ENCODE peak calls at places on chromosomes 11 and 22, in five cellular contexts. One of them, this sample, is unnamed.

GRCh38 chr11:58043379-58043778 is 12.6 kb downstream of the OR6Q1 start:
- DNase-seq in fibroblast of the aortic adventitia: no peak
- DNase-seq in mammary epithelial cell: no peak
- DNase-seq in omental fat pad: no peak
- DNase-seq in GM12878: no peak
- DNase-seq in this sample: no peak

GRCh38 chr11:73201249-73201648 is 16.8 kb upstream of the P2RY2 start:
- DNase-seq in mammary epithelial cell: no peak
- DNase-seq in fibroblast of the aortic adventitia: peak; percentile 65
- DNase-seq in GM12878: no peak
- DNase-seq in omental fat pad: no peak
- DNase-seq in this sample: peak; percentile 9

GRCh38 chr11:128724891-128725611 is 31.2 kb downstream of the FLI1 start:
- DNase-seq in fibroblast of the aortic adventitia: no peak
- DNase-seq in GM12878: no peak
- DNase-seq in omental fat pad: no peak
- DNase-seq in mammary epithelial cell: no peak
- DNase-seq in this sample: no peak

GRCh38 chr11:68312117-68312779 is at the start of gene LRP5:
- DNase-seq in GM12878: no peak
- DNase-seq in mammary epithelial cell: no peak
- DNase-seq in omental fat pad: no peak
- DNase-seq in fibroblast of the aortic adventitia: no peak
- DNase-seq in this sample: peak; percentile 46

GRCh38 chr11:123653405-123653996 is 923 bp downstream of the SCN3B start:
- DNase-seq in fibroblast of the aortic adventitia: no peak
- DNase-seq in mammary epithelial cell: no peak
- DNase-seq in GM12878: no peak
- DNase-seq in omental fat pad: no peak
- DNase-seq in this sample: peak; percentile 59

GRCh38 chr11:117219001-117219400 is 12.9 kb downstream of the PCSK7 start:
- DNase-seq in fibroblast of the aortic adventitia: no peak
- DNase-seq in GM12878: no peak
- DNase-seq in mammary epithelial cell: no peak
- DNase-seq in omental fat pad: peak; percentile 21
- DNase-seq in this sample: no peak

GRCh38 chr11:6648505-6648904 is 7.1 kb downstream of the DCHS1 start:
- DNase-seq in GM12878: no peak
- DNase-seq in omental fat pad: no peak
- DNase-seq in mammary epithelial cell: no peak
- DNase-seq in fibroblast of the aortic adventitia: no peak
- DNase-seq in this sample: no peak

GRCh38 chr11:113311536-113311935 is 2.8 kb upstream of the TTC12 start:
- DNase-seq in omental fat pad: no peak
- DNase-seq in GM12878: no peak
- DNase-seq in fibroblast of the aortic adventitia: no peak
- DNase-seq in mammary epithelial cell: no peak
- DNase-seq in this sample: no peak

GRCh38 chr11:35144103-35144741 is 5.3 kb downstream of the CD44 start:
- DNase-seq in fibroblast of the aortic adventitia: peak; percentile 81
- DNase-seq in omental fat pad: no peak
- DNase-seq in mammary epithelial cell: peak; percentile 87
- DNase-seq in GM12878: peak; percentile 85
- DNase-seq in this sample: no peak

GRCh38 chr11:34204396-34205279 is 99.2 kb downstream of the NAT10 start:
- DNase-seq in omental fat pad: no peak
- DNase-seq in mammary epithelial cell: peak; percentile 97
- DNase-seq in fibroblast of the aortic adventitia: no peak
- DNase-seq in GM12878: no peak
- DNase-seq in this sample: no peak

GRCh38 chr11:1204381-1205101 is 18.3 kb upstream of the MUC5B start:
- DNase-seq in fibroblast of the aortic adventitia: no peak
- DNase-seq in mammary epithelial cell: no peak
- DNase-seq in GM12878: no peak
- DNase-seq in omental fat pad: no peak
- DNase-seq in this sample: peak; percentile 7

GRCh38 chr11:10751581-10751940 is 515 bp downstream of the CTR9 start:
- DNase-seq in omental fat pad: no peak
- DNase-seq in GM12878: no peak
- DNase-seq in mammary epithelial cell: peak; percentile 14
- DNase-seq in fibroblast of the aortic adventitia: no peak
- DNase-seq in this sample: no peak

GRCh38 chr11:67262731-67263675 is 3.3 kb upstream of the GRK2 start:
- DNase-seq in fibroblast of the aortic adventitia: peak; percentile 87
- DNase-seq in omental fat pad: peak; percentile 49
- DNase-seq in mammary epithelial cell: peak; percentile 81
- DNase-seq in GM12878: no peak
- DNase-seq in this sample: peak; percentile 88

DNA sequence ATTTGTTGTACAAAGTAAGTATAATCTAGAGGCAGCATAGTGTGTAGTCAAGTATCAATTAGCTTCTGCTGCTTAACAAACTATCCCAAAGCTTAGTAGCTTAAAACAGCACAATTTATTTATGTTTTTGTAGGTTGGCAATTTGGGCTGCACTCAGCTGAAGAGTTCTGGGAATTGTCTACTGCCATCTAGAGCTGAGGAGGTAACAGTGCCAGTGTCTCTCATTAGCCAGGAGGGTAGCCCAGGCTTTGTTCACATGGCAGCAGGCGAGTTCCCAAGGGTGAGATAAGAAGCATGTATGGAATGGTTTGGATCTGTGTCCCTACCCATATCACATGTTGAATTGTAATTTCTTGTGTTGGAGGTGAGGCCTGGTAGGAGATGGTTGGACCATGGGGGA is 45.8 kb upstream of the SLN start:
- DNase-seq in omental fat pad: no peak
- DNase-seq in mammary epithelial cell: no peak
- DNase-seq in GM12878: no peak
- DNase-seq in fibroblast of the aortic adventitia: no peak
- DNase-seq in this sample: no peak
- TF ChIP-seq CTCF in omental fat pad: no peak
- TF ChIP-seq CTCF in mammary epithelial cell: peak; percentile 17
- TF ChIP-seq CTCF in GM12878: peak; percentile 21
- TF ChIP-seq CTCF in fibroblast of the aortic adventitia: no peak
- TF ChIP-seq CTCF in this sample: no peak

GRCh38 chr22:37244114-37244921 is at the start of gene RAC2:
- DNase-seq in fibroblast of the aortic adventitia: peak; percentile 58
- DNase-seq in GM12878: no peak
- DNase-seq in mammary epithelial cell: peak; percentile 73
- DNase-seq in omental fat pad: no peak
- DNase-seq in this sample: no peak
- TF ChIP-seq CTCF in fibroblast of the aortic adventitia: no peak
- TF ChIP-seq CTCF in GM12878: no peak
- TF ChIP-seq CTCF in mammary epithelial cell: no peak
- TF ChIP-seq CTCF in omental fat pad: no peak
- TF ChIP-seq CTCF in this sample: no peak

DNA sequence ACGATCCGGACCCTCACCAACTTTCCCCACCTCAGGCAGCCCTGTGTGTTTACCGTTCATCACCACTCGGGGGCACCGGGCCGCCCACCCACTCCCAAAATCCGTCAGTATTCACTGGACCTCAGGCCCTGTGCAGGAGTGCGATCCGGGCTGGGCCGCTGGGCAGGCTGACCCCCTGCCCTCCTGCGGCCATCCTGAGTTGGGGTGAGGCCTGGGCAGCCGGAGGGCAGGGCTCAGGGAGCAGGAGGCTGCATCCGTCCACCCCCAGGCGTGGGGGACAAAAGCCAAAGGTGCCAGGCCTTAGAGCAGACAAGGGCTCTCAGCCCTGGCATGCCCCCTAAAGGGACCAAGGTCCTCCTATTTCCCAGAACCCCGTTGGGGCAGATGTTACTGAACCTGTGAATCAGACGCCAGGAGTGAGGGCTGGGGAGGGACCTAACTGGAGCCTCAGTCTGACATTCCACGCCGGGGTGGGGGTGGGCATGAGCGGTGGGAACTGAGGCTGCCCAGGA is 16.8 kb upstream of the TMEM191C start:
- DNase-seq in mammary epithelial cell: no peak
- DNase-seq in GM12878: no peak
- DNase-seq in omental fat pad: no peak
- DNase-seq in fibroblast of the aortic adventitia: no peak
- DNase-seq in this sample: peak; percentile 41
- TF ChIP-seq CTCF in mammary epithelial cell: no peak
- TF ChIP-seq CTCF in GM12878: no peak
- TF ChIP-seq CTCF in omental fat pad: no peak
- TF ChIP-seq CTCF in fibroblast of the aortic adventitia: peak; percentile 10
- TF ChIP-seq CTCF in this sample: peak; percentile 36

GRCh38 chr22:19499880-19500242 is 20.1 kb downstream of the CDC45 start:
- DNase-seq in fibroblast of the aortic adventitia: no peak
- DNase-seq in mammary epithelial cell: no peak
- DNase-seq in omental fat pad: no peak
- DNase-seq in GM12878: no peak
- DNase-seq in this sample: no peak

GRCh38 chr22:19498866-19499190 is 19.1 kb downstream of the CDC45 start:
- DNase-seq in omental fat pad: no peak
- DNase-seq in fibroblast of the aortic adventitia: no peak
- DNase-seq in mammary epithelial cell: no peak
- DNase-seq in GM12878: no peak
- DNase-seq in this sample: no peak

GRCh38 chr22:19498154-19498865 is 18.6 kb downstream of the CDC45 start:
- DNase-seq in GM12878: no peak
- DNase-seq in mammary epithelial cell: no peak
- DNase-seq in fibroblast of the aortic adventitia: no peak
- DNase-seq in omental fat pad: no peak
- DNase-seq in this sample: no peak

GRCh38 chr22:19497245-19497644 is 17.5 kb downstream of the CDC45 start:
- DNase-seq in GM12878: no peak
- DNase-seq in fibroblast of the aortic adventitia: peak; percentile 64
- DNase-seq in omental fat pad: no peak
- DNase-seq in mammary epithelial cell: peak; percentile 76
- DNase-seq in this sample: no peak

GRCh38 chr22:19499236-19499879 is 19.6 kb downstream of the CDC45 start:
- DNase-seq in omental fat pad: no peak
- DNase-seq in fibroblast of the aortic adventitia: no peak
- DNase-seq in mammary epithelial cell: no peak
- DNase-seq in GM12878: no peak
- DNase-seq in this sample: no peak
- TF ChIP-seq CTCF in omental fat pad: no peak
- TF ChIP-seq CTCF in fibroblast of the aortic adventitia: no peak
- TF ChIP-seq CTCF in mammary epithelial cell: no peak
- TF ChIP-seq CTCF in GM12878: no peak
- TF ChIP-seq CTCF in this sample: no peak

DNA sequence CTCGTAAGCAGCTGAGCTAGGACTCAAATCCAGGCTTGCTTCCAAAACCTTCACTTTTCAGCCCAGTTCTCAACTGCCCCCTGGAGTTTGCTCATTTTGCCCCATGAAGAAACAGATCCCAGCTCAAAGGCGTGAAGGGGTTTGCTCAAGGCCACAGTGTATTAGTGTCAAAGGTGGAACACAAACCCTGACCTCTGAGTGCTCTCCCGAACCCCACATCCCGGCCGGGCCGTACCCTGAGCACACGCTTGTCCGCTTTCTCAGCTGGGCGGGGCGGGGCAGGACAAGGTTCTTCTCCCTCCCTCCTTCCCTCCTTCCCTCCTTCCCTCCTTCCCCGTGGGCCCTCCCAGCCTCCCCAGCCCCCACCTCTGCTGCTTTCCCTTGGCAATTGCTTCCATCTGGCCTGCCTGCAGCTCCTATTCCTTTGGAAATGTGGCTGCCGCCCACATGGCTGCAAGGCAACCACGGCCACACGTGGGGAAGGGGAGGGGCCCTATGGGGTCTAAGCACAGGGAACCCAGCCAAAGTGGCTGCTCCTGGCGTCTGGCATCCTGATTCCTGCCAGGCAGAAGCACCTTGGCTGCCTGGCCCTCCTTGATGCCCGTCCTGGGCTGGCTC is 4.1 kb downstream of the ST3GAL4 start:
- DNase-seq in mammary epithelial cell: no peak
- DNase-seq in GM12878: no peak
- DNase-seq in fibroblast of the aortic adventitia: peak; percentile 83
- DNase-seq in omental fat pad: no peak
- DNase-seq in this sample: peak; percentile 63
- TF ChIP-seq CTCF in mammary epithelial cell: no peak
- TF ChIP-seq CTCF in GM12878: no peak
- TF ChIP-seq CTCF in fibroblast of the aortic adventitia: peak; percentile 48
- TF ChIP-seq CTCF in omental fat pad: no peak
- TF ChIP-seq CTCF in this sample: no peak

GRCh38 chr11:129995163-129995562 is 7.5 kb downstream of the PRDM10 start:
- DNase-seq in omental fat pad: no peak
- DNase-seq in GM12878: no peak
- DNase-seq in mammary epithelial cell: no peak
- DNase-seq in fibroblast of the aortic adventitia: no peak
- DNase-seq in this sample: no peak

GRCh38 chr11:129998107-129998506 is 4.5 kb downstream of the PRDM10 start:
- DNase-seq in GM12878: no peak
- DNase-seq in mammary epithelial cell: no peak
- DNase-seq in fibroblast of the aortic adventitia: no peak
- DNase-seq in omental fat pad: no peak
- DNase-seq in this sample: no peak

GRCh38 chr11:129998905-129999304 is 3.7 kb downstream of the PRDM10 start:
- DNase-seq in fibroblast of the aortic adventitia: no peak
- DNase-seq in mammary epithelial cell: no peak
- DNase-seq in omental fat pad: no peak
- DNase-seq in GM12878: no peak
- DNase-seq in this sample: no peak

GRCh38 chr11:129997513-129997912 is 5.1 kb downstream of the PRDM10 start:
- DNase-seq in fibroblast of the aortic adventitia: no peak
- DNase-seq in omental fat pad: no peak
- DNase-seq in mammary epithelial cell: no peak
- DNase-seq in GM12878: no peak
- DNase-seq in this sample: no peak

GRCh38 chr11:129996113-129996870 is 6.3 kb downstream of the PRDM10 start:
- DNase-seq in fibroblast of the aortic adventitia: peak; percentile 31
- DNase-seq in mammary epithelial cell: no peak
- DNase-seq in GM12878: no peak
- DNase-seq in omental fat pad: no peak
- DNase-seq in this sample: no peak
- TF ChIP-seq CTCF in fibroblast of the aortic adventitia: no peak
- TF ChIP-seq CTCF in mammary epithelial cell: no peak
- TF ChIP-seq CTCF in GM12878: no peak
- TF ChIP-seq CTCF in omental fat pad: no peak
- TF ChIP-seq CTCF in this sample: no peak

GRCh38 chr11:125932301-125932700 is 13.5 kb upstream of the VSIG10L2 start:
- DNase-seq in omental fat pad: no peak
- DNase-seq in GM12878: no peak
- DNase-seq in mammary epithelial cell: no peak
- DNase-seq in fibroblast of the aortic adventitia: no peak
- DNase-seq in this sample: no peak

GRCh38 chr11:125933030-125933813 is 12.6 kb upstream of the VSIG10L2 start:
- DNase-seq in mammary epithelial cell: no peak
- DNase-seq in omental fat pad: no peak
- DNase-seq in fibroblast of the aortic adventitia: no peak
- DNase-seq in GM12878: no peak
- DNase-seq in this sample: no peak

GRCh38 chr11:125934473-125934872 is 11.4 kb upstream of the VSIG10L2 start:
- DNase-seq in mammary epithelial cell: no peak
- DNase-seq in GM12878: no peak
- DNase-seq in omental fat pad: no peak
- DNase-seq in fibroblast of the aortic adventitia: no peak
- DNase-seq in this sample: no peak

GRCh38 chr11:125935629-125936199 is 10.1 kb upstream of the VSIG10L2 start:
- DNase-seq in GM12878: no peak
- DNase-seq in mammary epithelial cell: no peak
- DNase-seq in omental fat pad: no peak
- DNase-seq in fibroblast of the aortic adventitia: peak; percentile 59
- DNase-seq in this sample: no peak

DNA sequence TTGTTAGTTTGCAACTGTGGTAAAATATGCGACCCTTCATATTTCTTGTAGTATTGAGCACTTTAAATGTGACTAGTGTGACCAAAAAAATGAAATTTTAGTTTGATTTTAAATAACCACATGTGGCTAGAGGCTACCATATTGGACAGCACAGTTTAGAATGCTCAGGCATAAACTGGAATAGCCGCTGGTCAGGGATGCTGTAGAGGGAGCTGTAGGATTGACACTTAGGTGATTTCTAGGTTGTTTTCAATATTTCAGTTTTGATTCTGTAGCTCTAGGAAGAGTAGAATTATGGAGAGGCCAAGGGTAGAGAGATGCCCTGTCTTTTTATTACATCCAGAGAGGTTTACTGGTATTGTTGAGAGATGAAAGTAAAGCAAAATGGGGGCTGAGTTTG is 10.8 kb upstream of the VSIG10L2 start:
- DNase-seq in fibroblast of the aortic adventitia: no peak
- DNase-seq in GM12878: no peak
- DNase-seq in omental fat pad: no peak
- DNase-seq in mammary epithelial cell: no peak
- DNase-seq in this sample: no peak
- TF ChIP-seq CTCF in fibroblast of the aortic adventitia: no peak
- TF ChIP-seq CTCF in GM12878: peak; percentile 2
- TF ChIP-seq CTCF in omental fat pad: no peak
- TF ChIP-seq CTCF in mammary epithelial cell: no peak
- TF ChIP-seq CTCF in this sample: no peak

This sample was measured in glutamatergic neuron.